ENCODE peak calls at places on chromosomes 2 and 18, in six cellular contexts. One of them, this sample, is unnamed.
A peak's percentile ranks its signal among the peaks of the same experiment; 100 is the strongest.

GRCh38 chr2:65030933-65031332 is 25.3 kb upstream of the CEP68 start:
- ATAC-seq in activated T-helper 17 cell treated with anti-CD3 and anti-CD28 coated beads, Interleukin-2, amount 50 U/mL, for 72 hours: no peak
- ATAC-seq in activated CD8-positive, alpha-beta T cell treated with anti-CD3 and anti-CD28 coated beads for 36 hours: no peak
- ATAC-seq in aorta: no peak
- ATAC-seq in left lung: no peak
- ATAC-seq in gastroesophageal sphincter: no peak
- ATAC-seq in this sample: no peak

GRCh38 chr2:113996826-113997599 is 107.1 kb downstream of the ACTR3 start:
- ATAC-seq in activated T-helper 17 cell treated with anti-CD3 and anti-CD28 coated beads, Interleukin-2, amount 50 U/mL, for 72 hours: no peak
- ATAC-seq in activated CD8-positive, alpha-beta T cell treated with anti-CD3 and anti-CD28 coated beads for 36 hours: no peak
- ATAC-seq in aorta: no peak
- ATAC-seq in left lung: no peak
- ATAC-seq in gastroesophageal sphincter: no peak
- ATAC-seq in this sample: no peak

GRCh38 chr18:3710712-3711269 is 260.8 kb downstream of the TGIF1 start:
- ATAC-seq in activated T-helper 17 cell treated with anti-CD3 and anti-CD28 coated beads, Interleukin-2, amount 50 U/mL, for 72 hours: no peak
- ATAC-seq in activated CD8-positive, alpha-beta T cell treated with anti-CD3 and anti-CD28 coated beads for 36 hours: no peak
- ATAC-seq in aorta: peak; percentile 80
- ATAC-seq in left lung: peak; percentile 87
- ATAC-seq in gastroesophageal sphincter: peak; percentile 78
- ATAC-seq in this sample: no peak

GRCh38 chr2:111919362-111919761 is 21.0 kb downstream of the MERTK start:
- ATAC-seq in activated T-helper 17 cell treated with anti-CD3 and anti-CD28 coated beads, Interleukin-2, amount 50 U/mL, for 72 hours: no peak
- ATAC-seq in activated CD8-positive, alpha-beta T cell treated with anti-CD3 and anti-CD28 coated beads for 36 hours: no peak
- ATAC-seq in aorta: no peak
- ATAC-seq in left lung: no peak
- ATAC-seq in gastroesophageal sphincter: no peak
- ATAC-seq in this sample: no peak

GRCh38 chr2:106184394-106184793 is 9.7 kb downstream of the UXS1 start:
- ATAC-seq in activated T-helper 17 cell treated with anti-CD3 and anti-CD28 coated beads, Interleukin-2, amount 50 U/mL, for 72 hours: no peak
- ATAC-seq in activated CD8-positive, alpha-beta T cell treated with anti-CD3 and anti-CD28 coated beads for 36 hours: peak; percentile 30
- ATAC-seq in aorta: no peak
- ATAC-seq in left lung: no peak
- ATAC-seq in gastroesophageal sphincter: no peak
- ATAC-seq in this sample: no peak

GRCh38 chr18:51907687-51908597 is 432.1 kb upstream of the DCC start:
- ATAC-seq in activated T-helper 17 cell treated with anti-CD3 and anti-CD28 coated beads, Interleukin-2, amount 50 U/mL, for 72 hours: no peak
- ATAC-seq in activated CD8-positive, alpha-beta T cell treated with anti-CD3 and anti-CD28 coated beads for 36 hours: no peak
- ATAC-seq in aorta: no peak
- ATAC-seq in left lung: no peak
- ATAC-seq in gastroesophageal sphincter: no peak
- ATAC-seq in this sample: no peak

GRCh38 chr18:2627821-2628276 is 27.7 kb upstream of the SMCHD1 start:
- ATAC-seq in activated T-helper 17 cell treated with anti-CD3 and anti-CD28 coated beads, Interleukin-2, amount 50 U/mL, for 72 hours: peak; percentile 99
- ATAC-seq in activated CD8-positive, alpha-beta T cell treated with anti-CD3 and anti-CD28 coated beads for 36 hours: peak; percentile 97
- ATAC-seq in aorta: no peak
- ATAC-seq in left lung: peak; percentile 49
- ATAC-seq in gastroesophageal sphincter: no peak
- ATAC-seq in this sample: peak; percentile 99

GRCh38 chr2:70570041-70570661 is 16.5 kb upstream of the TGFA start:
- ATAC-seq in activated T-helper 17 cell treated with anti-CD3 and anti-CD28 coated beads, Interleukin-2, amount 50 U/mL, for 72 hours: no peak
- ATAC-seq in activated CD8-positive, alpha-beta T cell treated with anti-CD3 and anti-CD28 coated beads for 36 hours: no peak
- ATAC-seq in aorta: no peak
- ATAC-seq in left lung: peak; percentile 80
- ATAC-seq in gastroesophageal sphincter: no peak
- ATAC-seq in this sample: no peak

GRCh38 chr2:170148161-170148560 is 29.8 kb upstream of the MYO3B start:
- ATAC-seq in activated T-helper 17 cell treated with anti-CD3 and anti-CD28 coated beads, Interleukin-2, amount 50 U/mL, for 72 hours: no peak
- ATAC-seq in activated CD8-positive, alpha-beta T cell treated with anti-CD3 and anti-CD28 coated beads for 36 hours: no peak
- ATAC-seq in aorta: no peak
- ATAC-seq in left lung: no peak
- ATAC-seq in gastroesophageal sphincter: no peak
- ATAC-seq in this sample: no peak

GRCh38 chr2:169704160-169704713 is 10.0 kb downstream of the PHOSPHO2 start:
- ATAC-seq in activated T-helper 17 cell treated with anti-CD3 and anti-CD28 coated beads, Interleukin-2, amount 50 U/mL, for 72 hours: no peak
- ATAC-seq in activated CD8-positive, alpha-beta T cell treated with anti-CD3 and anti-CD28 coated beads for 36 hours: no peak
- ATAC-seq in aorta: no peak
- ATAC-seq in left lung: no peak
- ATAC-seq in gastroesophageal sphincter: no peak
- ATAC-seq in this sample: no peak

GRCh38 chr2:238296638-238297457 is 8.4 kb upstream of the PER2 start:
- ATAC-seq in activated T-helper 17 cell treated with anti-CD3 and anti-CD28 coated beads, Interleukin-2, amount 50 U/mL, for 72 hours: no peak
- ATAC-seq in activated CD8-positive, alpha-beta T cell treated with anti-CD3 and anti-CD28 coated beads for 36 hours: no peak
- ATAC-seq in aorta: no peak
- ATAC-seq in left lung: no peak
- ATAC-seq in gastroesophageal sphincter: no peak
- ATAC-seq in this sample: no peak

GRCh38 chr2:85545780-85546240 is 6.8 kb downstream of the MAT2A start:
- ATAC-seq in activated T-helper 17 cell treated with anti-CD3 and anti-CD28 coated beads, Interleukin-2, amount 50 U/mL, for 72 hours: no peak
- ATAC-seq in activated CD8-positive, alpha-beta T cell treated with anti-CD3 and anti-CD28 coated beads for 36 hours: peak; percentile 5
- ATAC-seq in aorta: no peak
- ATAC-seq in left lung: no peak
- ATAC-seq in gastroesophageal sphincter: no peak
- ATAC-seq in this sample: peak; percentile 10

This sample was measured in activated CD4-positive, CD25-positive, alpha-beta regulatory T cell treated with anti-CD3 and anti-CD28 coated beads, Interleukin-2, amount 50 U/mL, for 24 hours.